ENCODE peak calls at places on chromosomes 16 and 17, in four cellular contexts. One of them, this sample, is unnamed.

GRCh38 chr16:54928421-54929089 is 2.1 kb upstream of the IRX5 start:
- DNase-seq in activated CD8-positive, alpha-beta T cell treated with anti-CD3 and anti-CD28 coated beads for 36 hours: peak; percentile 55
- DNase-seq in colonic mucosa: no peak
- DNase-seq in CD4-positive, alpha-beta T cell: no peak
- DNase-seq in this sample: peak; percentile 24

GRCh38 chr17:57721967-57722703 is 23.0 kb downstream of the CCDC182 start:
- DNase-seq in activated CD8-positive, alpha-beta T cell treated with anti-CD3 and anti-CD28 coated beads for 36 hours: no peak
- DNase-seq in colonic mucosa: no peak
- DNase-seq in CD4-positive, alpha-beta T cell: no peak
- DNase-seq in this sample: no peak

GRCh38 chr17:17877548-17878358 is 41.0 kb upstream of the SREBF1 start:
- DNase-seq in activated CD8-positive, alpha-beta T cell treated with anti-CD3 and anti-CD28 coated beads for 36 hours: no peak
- DNase-seq in colonic mucosa: peak; percentile 40
- DNase-seq in CD4-positive, alpha-beta T cell: no peak
- DNase-seq in this sample: no peak

GRCh38 chr17:19303367-19303776 is 59.2 kb downstream of the B9D1 start:
- DNase-seq in activated CD8-positive, alpha-beta T cell treated with anti-CD3 and anti-CD28 coated beads for 36 hours: no peak
- DNase-seq in colonic mucosa: no peak
- DNase-seq in CD4-positive, alpha-beta T cell: no peak
- DNase-seq in this sample: no peak

GRCh38 chr17:27333410-27333980 is 39.6 kb downstream of the WSB1 start:
- DNase-seq in activated CD8-positive, alpha-beta T cell treated with anti-CD3 and anti-CD28 coated beads for 36 hours: peak; percentile 65
- DNase-seq in colonic mucosa: no peak
- DNase-seq in CD4-positive, alpha-beta T cell: no peak
- DNase-seq in this sample: no peak

GRCh38 chr16:11259288-11259621 is 3.3 kb upstream of the SOCS1 start:
- DNase-seq in activated CD8-positive, alpha-beta T cell treated with anti-CD3 and anti-CD28 coated beads for 36 hours: no peak
- DNase-seq in colonic mucosa: no peak
- DNase-seq in CD4-positive, alpha-beta T cell: no peak
- DNase-seq in this sample: no peak

GRCh38 chr16:58027341-58028167 is 2.0 kb downstream of the MMP15 start:
- DNase-seq in activated CD8-positive, alpha-beta T cell treated with anti-CD3 and anti-CD28 coated beads for 36 hours: no peak
- DNase-seq in colonic mucosa: peak; percentile 83
- DNase-seq in CD4-positive, alpha-beta T cell: no peak
- DNase-seq in this sample: no peak

GRCh38 chr16:31427441-31428276 is 501 bp downstream of the COX6A2 start:
- DNase-seq in activated CD8-positive, alpha-beta T cell treated with anti-CD3 and anti-CD28 coated beads for 36 hours: peak; percentile 71
- DNase-seq in colonic mucosa: peak; percentile 47
- DNase-seq in CD4-positive, alpha-beta T cell: peak; percentile 35
- DNase-seq in this sample: peak; percentile 61

GRCh38 chr17:33142703-33143299 is 150.3 kb downstream of the ASIC2 start:
- DNase-seq in activated CD8-positive, alpha-beta T cell treated with anti-CD3 and anti-CD28 coated beads for 36 hours: peak; percentile 27
- DNase-seq in colonic mucosa: peak; percentile 27
- DNase-seq in CD4-positive, alpha-beta T cell: no peak
- DNase-seq in this sample: no peak

GRCh38 chr16:87628246-87628923 is 26.1 kb downstream of the JPH3 start:
- DNase-seq in activated CD8-positive, alpha-beta T cell treated with anti-CD3 and anti-CD28 coated beads for 36 hours: no peak
- DNase-seq in colonic mucosa: no peak
- DNase-seq in CD4-positive, alpha-beta T cell: no peak
- DNase-seq in this sample: no peak

GRCh38 chr16:22324787-22325597 is 27.8 kb downstream of the POLR3E start:
- DNase-seq in activated CD8-positive, alpha-beta T cell treated with anti-CD3 and anti-CD28 coated beads for 36 hours: no peak
- DNase-seq in colonic mucosa: peak; percentile 13
- DNase-seq in CD4-positive, alpha-beta T cell: no peak
- DNase-seq in this sample: no peak

GRCh38 chr16:27080870-27081269 is 14.1 kb downstream of the C16orf82 start:
- DNase-seq in activated CD8-positive, alpha-beta T cell treated with anti-CD3 and anti-CD28 coated beads for 36 hours: no peak
- DNase-seq in colonic mucosa: no peak
- DNase-seq in CD4-positive, alpha-beta T cell: no peak
- DNase-seq in this sample: no peak

GRCh38 chr16:78706637-78707036 is 607.2 kb downstream of the WWOX start:
- DNase-seq in activated CD8-positive, alpha-beta T cell treated with anti-CD3 and anti-CD28 coated beads for 36 hours: no peak
- DNase-seq in colonic mucosa: no peak
- DNase-seq in CD4-positive, alpha-beta T cell: no peak
- DNase-seq in this sample: no peak

GRCh38 chr16:12545792-12546342 is 257.8 kb downstream of the CPPED1 start:
- DNase-seq in activated CD8-positive, alpha-beta T cell treated with anti-CD3 and anti-CD28 coated beads for 36 hours: no peak
- DNase-seq in colonic mucosa: no peak
- DNase-seq in CD4-positive, alpha-beta T cell: no peak
- DNase-seq in this sample: no peak

GRCh38 chr17:31394544-31394943 is 3.1 kb downstream of the RAB11FIP4 start:
- DNase-seq in activated CD8-positive, alpha-beta T cell treated with anti-CD3 and anti-CD28 coated beads for 36 hours: peak; percentile 74
- DNase-seq in colonic mucosa: peak; percentile 38
- DNase-seq in CD4-positive, alpha-beta T cell: peak; percentile 25
- DNase-seq in this sample: no peak

GRCh38 chr16:477758-478157 is 49.8 kb upstream of the CAPN15 start:
- DNase-seq in activated CD8-positive, alpha-beta T cell treated with anti-CD3 and anti-CD28 coated beads for 36 hours: no peak
- DNase-seq in colonic mucosa: no peak
- DNase-seq in CD4-positive, alpha-beta T cell: no peak
- DNase-seq in this sample: no peak

GRCh38 chr16:3112058-3112880 is at the start of gene ZNF205:
- DNase-seq in activated CD8-positive, alpha-beta T cell treated with anti-CD3 and anti-CD28 coated beads for 36 hours: no peak
- DNase-seq in colonic mucosa: peak; percentile 88
- DNase-seq in CD4-positive, alpha-beta T cell: no peak
- DNase-seq in this sample: no peak

GRCh38 chr16:2745961-2746360 is 6.5 kb upstream of the SRRM2 start:
- DNase-seq in activated CD8-positive, alpha-beta T cell treated with anti-CD3 and anti-CD28 coated beads for 36 hours: no peak
- DNase-seq in colonic mucosa: no peak
- DNase-seq in CD4-positive, alpha-beta T cell: no peak
- DNase-seq in this sample: no peak

GRCh38 chr17:41786227-41787020 is at the start of gene JUP:
- DNase-seq in activated CD8-positive, alpha-beta T cell treated with anti-CD3 and anti-CD28 coated beads for 36 hours: peak; percentile 93
- DNase-seq in colonic mucosa: peak; percentile 100
- DNase-seq in CD4-positive, alpha-beta T cell: peak; percentile 82
- DNase-seq in this sample: peak; percentile 95
- TF ChIP-seq CTCF in activated CD8-positive, alpha-beta T cell treated with anti-CD3 and anti-CD28 coated beads for 36 hours: peak; percentile 60
- TF ChIP-seq CTCF in colonic mucosa: peak; percentile 63
- TF ChIP-seq CTCF in CD4-positive, alpha-beta T cell: no peak
- TF ChIP-seq CTCF in this sample: peak; percentile 46

DNA sequence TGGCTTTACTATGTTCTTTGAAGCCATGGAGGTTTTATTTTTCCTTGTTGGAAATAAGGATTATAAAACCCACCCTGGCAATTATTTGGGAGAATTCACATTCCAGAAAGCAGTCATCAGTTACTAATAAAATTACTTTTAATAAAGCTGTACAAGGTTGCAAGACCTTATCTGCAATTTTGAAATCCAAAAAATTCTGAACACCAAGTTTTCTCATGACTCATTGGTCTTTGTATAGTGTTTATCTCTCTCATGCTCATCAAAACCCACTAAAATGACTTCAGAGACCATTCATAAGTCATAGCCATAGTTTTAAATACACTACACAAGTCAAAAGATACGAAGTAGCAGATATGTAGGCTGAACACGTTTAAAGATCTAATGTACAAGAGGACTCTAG is 6.0 kb upstream of the KRT38 start:
- DNase-seq in activated CD8-positive, alpha-beta T cell treated with anti-CD3 and anti-CD28 coated beads for 36 hours: no peak
- DNase-seq in colonic mucosa: no peak
- DNase-seq in CD4-positive, alpha-beta T cell: no peak
- DNase-seq in this sample: no peak
- TF ChIP-seq CTCF in activated CD8-positive, alpha-beta T cell treated with anti-CD3 and anti-CD28 coated beads for 36 hours: no peak
- TF ChIP-seq CTCF in colonic mucosa: no peak
- TF ChIP-seq CTCF in CD4-positive, alpha-beta T cell: no peak
- TF ChIP-seq CTCF in this sample: no peak

GRCh38 chr16:51813609-51814008 is 662.5 kb upstream of the SALL1 start:
- DNase-seq in activated CD8-positive, alpha-beta T cell treated with anti-CD3 and anti-CD28 coated beads for 36 hours: no peak
- DNase-seq in colonic mucosa: no peak
- DNase-seq in CD4-positive, alpha-beta T cell: no peak
- DNase-seq in this sample: no peak
- TF ChIP-seq CTCF in activated CD8-positive, alpha-beta T cell treated with anti-CD3 and anti-CD28 coated beads for 36 hours: no peak
- TF ChIP-seq CTCF in colonic mucosa: no peak
- TF ChIP-seq CTCF in CD4-positive, alpha-beta T cell: no peak
- TF ChIP-seq CTCF in this sample: no peak

DNA sequence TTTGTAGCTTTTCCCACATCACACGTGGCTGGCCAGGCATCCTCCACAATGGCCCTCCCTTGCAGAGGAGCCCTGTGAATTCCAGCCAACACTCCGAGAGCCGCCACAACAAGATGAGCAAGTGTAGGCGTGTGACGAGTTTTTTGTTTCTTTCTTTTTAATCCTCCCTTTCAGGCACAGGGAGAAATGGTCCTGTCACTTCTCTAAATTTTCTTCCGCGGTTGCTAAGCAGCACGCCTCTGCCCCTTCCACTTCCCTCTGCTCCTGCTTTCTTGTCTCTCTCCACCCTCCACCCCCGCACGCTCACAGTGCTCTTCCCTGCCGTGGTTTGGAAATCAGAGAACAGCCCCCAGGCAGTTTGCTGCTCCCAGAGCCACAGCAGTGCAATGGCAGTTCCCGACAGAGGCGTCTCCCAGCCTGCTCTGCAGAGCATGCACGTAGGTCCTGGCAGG is 68.0 kb upstream of the MRTFB start:
- DNase-seq in activated CD8-positive, alpha-beta T cell treated with anti-CD3 and anti-CD28 coated beads for 36 hours: no peak
- DNase-seq in colonic mucosa: peak; percentile 28
- DNase-seq in CD4-positive, alpha-beta T cell: no peak
- DNase-seq in this sample: no peak
- TF ChIP-seq CTCF in activated CD8-positive, alpha-beta T cell treated with anti-CD3 and anti-CD28 coated beads for 36 hours: no peak
- TF ChIP-seq CTCF in colonic mucosa: no peak
- TF ChIP-seq CTCF in CD4-positive, alpha-beta T cell: no peak
- TF ChIP-seq CTCF in this sample: no peak

GRCh38 chr17:46796524-46796923 is 22.0 kb downstream of the WNT3 start:
- DNase-seq in activated CD8-positive, alpha-beta T cell treated with anti-CD3 and anti-CD28 coated beads for 36 hours: no peak
- DNase-seq in colonic mucosa: no peak
- DNase-seq in CD4-positive, alpha-beta T cell: no peak
- DNase-seq in this sample: no peak
- TF ChIP-seq CTCF in activated CD8-positive, alpha-beta T cell treated with anti-CD3 and anti-CD28 coated beads for 36 hours: no peak
- TF ChIP-seq CTCF in colonic mucosa: no peak
- TF ChIP-seq CTCF in CD4-positive, alpha-beta T cell: no peak
- TF ChIP-seq CTCF in this sample: no peak

GRCh38 chr16:68380676-68381362 is 67.5 kb downstream of the SMPD3 start:
- DNase-seq in activated CD8-positive, alpha-beta T cell treated with anti-CD3 and anti-CD28 coated beads for 36 hours: no peak
- DNase-seq in colonic mucosa: no peak
- DNase-seq in CD4-positive, alpha-beta T cell: no peak
- DNase-seq in this sample: no peak

GRCh38 chr16:68383858-68384257 is 64.5 kb downstream of the SMPD3 start:
- DNase-seq in activated CD8-positive, alpha-beta T cell treated with anti-CD3 and anti-CD28 coated beads for 36 hours: no peak
- DNase-seq in colonic mucosa: no peak
- DNase-seq in CD4-positive, alpha-beta T cell: no peak
- DNase-seq in this sample: no peak

GRCh38 chr16:68380348-68380670 is 68.0 kb downstream of the SMPD3 start:
- DNase-seq in activated CD8-positive, alpha-beta T cell treated with anti-CD3 and anti-CD28 coated beads for 36 hours: no peak
- DNase-seq in colonic mucosa: no peak
- DNase-seq in CD4-positive, alpha-beta T cell: no peak
- DNase-seq in this sample: no peak

GRCh38 chr16:68381363-68381724 is 67.0 kb downstream of the SMPD3 start:
- DNase-seq in activated CD8-positive, alpha-beta T cell treated with anti-CD3 and anti-CD28 coated beads for 36 hours: no peak
- DNase-seq in colonic mucosa: no peak
- DNase-seq in CD4-positive, alpha-beta T cell: no peak
- DNase-seq in this sample: no peak

GRCh38 chr16:68382296-68382718 is 66.0 kb downstream of the SMPD3 start:
- DNase-seq in activated CD8-positive, alpha-beta T cell treated with anti-CD3 and anti-CD28 coated beads for 36 hours: peak; percentile 55
- DNase-seq in colonic mucosa: peak; percentile 85
- DNase-seq in CD4-positive, alpha-beta T cell: no peak
- DNase-seq in this sample: peak; percentile 65
- TF ChIP-seq CTCF in activated CD8-positive, alpha-beta T cell treated with anti-CD3 and anti-CD28 coated beads for 36 hours: peak; percentile 73
- TF ChIP-seq CTCF in colonic mucosa: peak; percentile 66
- TF ChIP-seq CTCF in CD4-positive, alpha-beta T cell: no peak
- TF ChIP-seq CTCF in this sample: no peak

This sample was measured in GM10248.